ENCODE peak calls at places on chromosome 15, in ten cellular contexts. O is endothelial cell of umbilical vein, H is A673, U is mesothelial cell of epicardium, M is GM12865, E is tibial artery, J is progenitor cell of endocrine pancreas, Y is HFF-Myc, K is body of pancreas, N is hepatocyte. R is an unnamed sample.

GRCh38 chr15:89057506-89058133 is 30.6 kb upstream of the ABHD2 start:
- DNase-seq in O (peak; percentile 79), H (peak; percentile 86), U (peak; percentile 53), M (peak; percentile 72), E (peak; percentile 83), J (peak; percentile 87), Y (no peak), K (peak; percentile 89), N (peak; percentile 80), R (peak; percentile 78)

GRCh38 chr15:60781211-60781713 is 302.3 kb upstream of the ICE2 start:
- DNase-seq in O (no peak), H (no peak), U (no peak), M (peak; percentile 7), E (peak; percentile 28), J (no peak), Y (no peak), K (no peak), N (no peak), R (no peak)

GRCh38 chr15:90425726-90426346 is 37.8 kb downstream of the IQGAP1 start:
- DNase-seq in O (no peak), H (no peak), U (no peak), M (no peak), E (no peak), J (no peak), Y (no peak), K (no peak), N (no peak), R (no peak)

GRCh38 chr15:90489514-90489913 is 40.2 kb upstream of the CRTC3 start:
- DNase-seq in O (no peak), H (no peak), U (no peak), M (no peak), E (no peak), J (no peak), Y (no peak), K (no peak), N (no peak), R (no peak)

GRCh38 chr15:41971893-41972340 is 440 bp downstream of the EHD4 start:
- DNase-seq in O (peak; percentile 26), H (no peak), U (no peak), M (no peak), E (no peak), J (peak; percentile 43), Y (no peak), K (peak; percentile 60), N (peak; percentile 67), R (peak; percentile 57)

GRCh38 chr15:101088788-101089578 is 162.9 kb downstream of the CHSY1 start:
- DNase-seq in O (peak; percentile 47), H (peak; percentile 77), U (peak; percentile 51), M (peak; percentile 75), E (peak; percentile 65), J (peak; percentile 69), Y (no peak), K (peak; percentile 82), N (peak; percentile 74), R (peak; percentile 90)

GRCh38 chr15:100340721-100341661 is 784 bp downstream of the ADAMTS17 start:
- DNase-seq in O (no peak), H (no peak), U (no peak), M (no peak), E (no peak), J (no peak), Y (no peak), K (peak; percentile 59), N (peak; percentile 54), R (no peak)

GRCh38 chr15:84685304-84685703 is 27.3 kb upstream of the NMB start:
- DNase-seq in O (no peak), H (peak; percentile 84), U (no peak), M (no peak), E (peak; percentile 66), J (no peak), Y (peak; percentile 66), K (peak; percentile 9), N (peak; percentile 22), R (no peak)

GRCh38 chr15:33934396-33934795 is 33.9 kb upstream of the CHRM5 start:
- DNase-seq in O (no peak), H (no peak), U (no peak), M (no peak), E (no peak), J (no peak), Y (no peak), K (no peak), N (no peak), R (no peak)

GRCh38 chr15:38073278-38073930 is 139.0 kb downstream of the TMCO5A start:
- DNase-seq in O (peak; percentile 51), H (no peak), U (no peak), M (no peak), E (no peak), J (no peak), Y (no peak), K (no peak), N (peak; percentile 28), R (no peak)

DNA sequence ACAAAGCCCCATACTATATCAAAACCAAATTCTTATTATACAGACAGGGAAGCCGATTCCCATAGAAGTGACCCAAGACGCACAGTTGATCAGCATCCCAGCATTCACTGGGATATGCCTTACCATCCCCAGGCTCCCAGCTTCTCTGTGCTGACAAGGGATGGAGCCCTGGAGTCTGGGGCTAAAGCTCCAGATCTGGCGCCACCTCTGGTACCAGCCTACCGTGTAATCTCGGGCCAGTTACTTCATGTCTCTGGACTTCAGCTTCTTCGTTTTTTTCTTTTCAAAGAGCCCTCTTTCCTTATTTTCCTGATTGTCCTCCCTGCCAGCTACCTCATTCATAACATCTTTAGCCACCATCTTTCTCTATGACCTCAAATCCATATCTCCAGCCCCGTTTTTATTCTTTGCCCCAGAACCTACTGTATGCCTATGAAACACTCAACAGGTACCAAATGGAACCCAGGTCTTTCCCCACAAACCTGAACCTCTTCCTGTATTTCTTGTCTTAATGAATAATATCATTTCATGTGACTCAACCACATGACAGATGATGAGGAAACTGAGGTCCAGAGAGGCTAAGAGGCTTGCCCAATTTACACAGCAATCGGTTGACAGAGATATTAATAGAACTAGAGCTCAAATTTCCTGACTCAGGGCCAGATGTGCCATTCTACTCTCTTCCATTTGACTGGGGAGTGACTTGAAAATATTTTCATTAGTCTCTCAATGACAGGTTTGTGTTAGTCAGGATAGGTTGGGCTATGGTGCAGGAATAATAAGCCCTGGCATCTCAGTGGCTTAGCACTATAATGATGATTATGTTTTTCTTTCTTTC is 85.4 kb upstream of the TLE3 start:
- DNase-seq in O (no peak), H (peak; percentile 62), U (no peak), M (no peak), E (no peak), J (no peak), Y (no peak), K (no peak), N (no peak), R (no peak)
- TF ChIP-seq CTCF in O (no peak), H (peak; percentile 23), U (no peak), M (no peak), E (no peak), J (no peak), Y (no peak), K (no peak), N (no peak), R (no peak)

DNA sequence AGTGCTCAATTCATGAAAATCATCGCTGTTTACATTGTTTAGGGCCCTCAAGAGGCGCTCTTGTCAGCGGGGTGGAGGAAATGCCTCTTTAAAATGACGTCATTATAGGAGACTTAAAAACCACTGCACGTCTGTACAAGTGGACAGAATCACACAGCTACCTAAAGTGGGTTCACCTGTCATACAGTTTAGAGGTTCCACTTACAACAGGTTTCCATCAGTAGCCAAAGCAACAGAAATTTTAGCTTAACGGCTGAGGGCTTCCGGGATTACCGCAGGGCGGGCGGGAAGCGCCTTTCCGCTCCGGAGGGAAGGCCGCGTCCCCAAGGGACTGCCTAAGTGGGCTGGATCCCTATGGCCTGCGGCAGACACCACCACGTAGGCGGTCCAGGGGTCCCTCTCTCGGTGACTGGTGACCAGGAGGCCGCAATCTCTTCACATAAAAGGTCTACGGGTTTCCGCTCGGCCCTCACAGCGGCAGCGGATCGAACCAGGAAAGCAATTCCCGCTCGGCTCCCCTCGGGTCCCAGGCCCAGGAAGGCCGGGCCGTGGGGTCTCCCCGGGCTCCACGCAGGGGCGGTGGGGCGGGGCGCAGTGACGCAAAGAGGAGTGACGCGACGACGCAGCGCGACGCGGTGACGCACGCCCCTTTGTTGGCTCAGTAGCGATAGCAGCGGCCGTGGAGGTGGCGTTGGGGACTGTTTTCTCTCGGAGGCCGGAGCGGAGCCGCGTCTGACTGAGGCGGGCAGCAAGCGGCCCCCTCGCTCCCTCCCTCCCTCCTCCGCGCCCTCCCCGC is at the start of gene ARIH1:
- DNase-seq in O (peak; percentile 96), H (peak; percentile 97), U (peak; percentile 91), M (peak; percentile 97), E (peak; percentile 95), J (peak; percentile 96), Y (peak; percentile 76), K (peak; percentile 98), N (peak; percentile 99), R (peak; percentile 92)
- TF ChIP-seq CTCF in O (peak; percentile 21), H (peak; percentile 39), U (no peak), M (peak; percentile 45), E (peak; percentile 7), J (peak; percentile 33), Y (peak; percentile 40), K (no peak), N (peak; percentile 32), R (peak; percentile 54)

DNA sequence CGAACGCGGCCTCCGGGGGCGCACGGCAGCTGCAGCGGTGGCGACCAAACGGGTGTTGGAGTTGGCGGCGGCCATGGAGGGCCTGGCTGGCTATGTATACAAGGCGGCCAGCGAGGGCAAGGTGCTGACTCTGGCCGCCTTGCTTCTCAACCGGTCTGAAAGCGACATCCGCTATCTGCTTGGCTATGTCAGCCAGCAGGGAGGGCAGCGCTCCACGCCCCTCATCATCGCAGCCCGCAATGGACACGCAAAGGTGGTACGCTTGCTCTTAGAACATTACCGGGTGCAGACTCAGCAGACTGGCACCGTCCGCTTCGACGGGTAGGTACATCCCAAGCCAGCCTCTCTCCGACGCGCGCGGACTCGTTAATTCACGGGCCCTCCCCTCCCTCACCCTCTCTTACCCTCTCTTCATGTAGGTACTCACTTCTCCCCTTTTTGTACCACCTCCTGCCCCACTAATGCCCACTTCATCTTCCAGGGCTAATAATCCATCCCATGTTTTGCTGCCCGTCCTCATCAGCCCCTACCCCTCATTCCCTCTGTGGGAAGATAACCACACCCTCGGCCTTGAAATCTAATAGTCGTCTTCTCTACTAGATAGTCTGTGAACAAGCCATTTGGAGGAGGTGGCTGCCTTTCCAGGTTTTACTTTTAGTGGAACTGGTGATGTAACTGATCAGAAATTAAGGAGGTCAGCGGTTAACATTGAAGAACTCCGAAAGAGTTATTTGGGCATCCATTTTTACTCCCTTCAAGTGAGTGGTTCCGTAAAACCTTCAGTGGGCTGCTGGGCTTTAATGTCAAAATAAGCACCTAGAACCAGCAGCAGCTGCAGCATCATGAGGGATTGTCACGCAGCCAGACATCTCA is 1.0 kb downstream of the FEM1B start:
- DNase-seq in O (peak; percentile 79), H (peak; percentile 58), U (peak; percentile 37), M (peak; percentile 23), E (no peak), J (no peak), Y (no peak), K (peak; percentile 74), N (no peak), R (no peak)
- TF ChIP-seq CTCF in O (no peak), H (peak; percentile 53), U (no peak), M (peak; percentile 51), E (peak; percentile 38), J (no peak), Y (no peak), K (no peak), N (peak; percentile 36), R (peak; percentile 67)

DNA sequence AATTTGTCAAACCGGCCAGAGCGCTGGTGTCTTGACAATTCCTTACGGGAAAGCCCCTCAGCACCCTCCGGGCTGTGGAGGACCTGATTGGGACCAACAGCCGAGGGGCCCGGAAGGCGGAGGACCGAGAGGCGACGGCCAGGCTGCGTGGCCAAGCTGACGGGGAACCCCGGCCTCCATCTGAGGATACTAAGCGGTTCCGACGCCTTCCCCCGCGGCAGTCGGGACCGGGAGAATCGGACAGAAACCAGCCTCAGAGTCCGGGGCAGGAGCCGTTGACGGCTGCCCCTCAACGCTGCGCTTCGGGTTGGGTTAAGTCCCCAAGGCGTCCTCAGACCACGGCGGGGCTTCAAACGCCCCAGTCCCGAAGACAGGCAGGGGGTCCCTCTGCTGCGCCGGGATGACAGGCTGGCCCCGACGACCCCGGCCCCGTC is 483 bp downstream of the ALDH1A2 start:
- DNase-seq in O (peak; percentile 81), H (no peak), U (no peak), M (no peak), E (no peak), J (peak; percentile 9), Y (no peak), K (peak; percentile 11), N (peak; percentile 23), R (no peak)
- TF ChIP-seq CTCF in O (no peak), H (no peak), U (no peak), M (no peak), E (no peak), J (no peak), Y (no peak), K (no peak), N (no peak), R (no peak)

R was measured in GM13977.